ENCODE peak calls at places on chromosomes 12 and 14, in seven cellular contexts. K is transverse colon, P is spleen, V is stomach, D is HCT116, R is sigmoid colon, A is HepG2. C is an unnamed sample.

GRCh38 chr12:118979763-118980406 is 1.5 kb upstream of the SRRM4 start:
- DNase-seq in K (peak; percentile 24), P (no peak), V (peak; percentile 46), D (peak; percentile 42), R (no peak), A (peak; percentile 56), C (peak; percentile 16)

GRCh38 chr12:93569656-93570551 is 2.6 kb upstream of the SOCS2 start:
- DNase-seq in K (peak; percentile 90), P (peak; percentile 92), V (peak; percentile 85), D (peak; percentile 72), R (peak; percentile 95), A (peak; percentile 80), C (peak; percentile 83)

GRCh38 chr14:105019861-105020814 is 745 bp downstream of the CDCA4 start:
- DNase-seq in K (peak; percentile 60), P (peak; percentile 93), V (peak; percentile 39), D (no peak), R (no peak), A (no peak), C (no peak)

GRCh38 chr12:120292661-120293531 is at the start of gene RNU4-1:
- DNase-seq in K (peak; percentile 82), P (peak; percentile 77), V (peak; percentile 78), D (peak; percentile 99), R (peak; percentile 88), A (peak; percentile 93), C (peak; percentile 68)

GRCh38 chr14:67934087-67934486 is 114.5 kb downstream of the RAD51B start:
- DNase-seq in K (peak; percentile 18), P (no peak), V (no peak), D (peak; percentile 71), R (no peak), A (peak; percentile 62), C (peak; percentile 59)

GRCh38 chr12:97359291-97359690 is 103.3 kb upstream of the RMST start:
- DNase-seq in K (no peak), P (no peak), V (no peak), D (no peak), R (no peak), A (no peak), C (no peak)

GRCh38 chr12:4379410-4379809 is at the start of gene FGF23:
- DNase-seq in K (no peak), P (no peak), V (no peak), D (no peak), R (no peak), A (peak; percentile 6), C (no peak)

GRCh38 chr12:7899755-7900154 is 27.0 kb upstream of the SLC2A14 start:
- DNase-seq in K (no peak), P (no peak), V (no peak), D (no peak), R (no peak), A (no peak), C (no peak)

GRCh38 chr14:47278233-47278842 is 397.1 kb downstream of the MDGA2 start:
- DNase-seq in K (peak; percentile 41), P (no peak), V (peak; percentile 43), D (peak; percentile 3), R (no peak), A (peak; percentile 11), C (no peak)

GRCh38 chr12:47942327-47943230 is 20.8 kb upstream of the TMEM106C start:
- DNase-seq in K (no peak), P (peak; percentile 80), V (peak; percentile 55), D (no peak), R (peak; percentile 58), A (peak; percentile 6), C (no peak)

GRCh38 chr12:49615725-49616124 is 7.6 kb upstream of the PRPF40B start:
- DNase-seq in K (no peak), P (no peak), V (no peak), D (no peak), R (no peak), A (no peak), C (no peak)

GRCh38 chr12:11630046-11630706 is 19.3 kb upstream of the ETV6 start:
- DNase-seq in K (no peak), P (no peak), V (peak; percentile 46), D (no peak), R (no peak), A (no peak), C (no peak)

GRCh38 chr12:68641138-68641537 is 30.4 kb downstream of the RAP1B start:
- DNase-seq in K (peak; percentile 34), P (no peak), V (no peak), D (no peak), R (no peak), A (no peak), C (no peak)

GRCh38 chr12:65638324-65638723 is 186.0 kb upstream of the HMGA2 start:
- DNase-seq in K (no peak), P (no peak), V (no peak), D (no peak), R (no peak), A (no peak), C (no peak)

GRCh38 chr14:20454359-20454644 is 310 bp downstream of the OSGEP start:
- DNase-seq in K (peak; percentile 89), P (no peak), V (peak; percentile 88), D (peak; percentile 89), R (no peak), A (no peak), C (peak; percentile 79)

GRCh38 chr12:4169522-4169921 is 104.0 kb upstream of the CCND2 start:
- DNase-seq in K (no peak), P (no peak), V (no peak), D (no peak), R (no peak), A (no peak), C (no peak)

GRCh38 chr14:68634346-68634745 is 158.5 kb downstream of the ZFP36L1 start:
- DNase-seq in K (no peak), P (no peak), V (no peak), D (no peak), R (no peak), A (no peak), C (no peak)

GRCh38 chr12:117047810-117048584 is 51.2 kb downstream of the TESC start:
- DNase-seq in K (no peak), P (no peak), V (no peak), D (no peak), R (no peak), A (peak; percentile 92), C (no peak)

GRCh38 chr12:65637774-65638173 is 186.5 kb upstream of the HMGA2 start:
- DNase-seq in K (no peak), P (no peak), V (no peak), D (no peak), R (no peak), A (no peak), C (no peak)

GRCh38 chr12:111596985-111597730 is 2.0 kb downstream of the ATXN2 start:
- DNase-seq in K (peak; percentile 68), P (peak; percentile 78), V (peak; percentile 65), D (peak; percentile 59), R (peak; percentile 68), A (peak; percentile 70), C (peak; percentile 53)

GRCh38 chr12:5088586-5089264 is 45.0 kb downstream of the KCNA5 start:
- DNase-seq in K (no peak), P (no peak), V (no peak), D (no peak), R (no peak), A (no peak), C (no peak)

GRCh38 chr14:45134051-45134958 is at the start of gene FKBP3:
- DNase-seq in K (peak; percentile 97), P (peak; percentile 98), V (peak; percentile 97), D (peak; percentile 99), R (peak; percentile 99), A (peak; percentile 99), C (peak; percentile 99)
- H3K4me1 ChIP-seq in K (peaks cover 26% of the 10 kb centered on the region), P (peaks cover 24% of the 10 kb centered on the region), V (peaks cover 42% of the 10 kb centered on the region), D (peaks cover 21% of the 10 kb centered on the region), R (peaks cover 12% of the 10 kb centered on the region), A (peaks cover 45% of the 10 kb centered on the region), C (no peaks in the 10 kb centered on the region)

GRCh38 chr12:132687211-132688164 is at the start of the genes POLE and PXMP2:
- DNase-seq in K (peak; percentile 97), P (peak; percentile 98), V (peak; percentile 98), D (peak; percentile 87), R (peak; percentile 98), A (peak; percentile 88), C (peak; percentile 94)
- TF ChIP-seq POLR2A in K (peak; percentile 33), P (peak; percentile 5), V (no peak), D (peak; percentile 67), R (no peak), A (peak; percentile 70), C (peak; percentile 55)

GRCh38 chr14:87686736-87687135 is 306.2 kb downstream of the GALC start:
- DNase-seq in K (no peak), P (no peak), V (no peak), D (no peak), R (no peak), A (no peak), C (no peak)

GRCh38 chr14:87690076-87690661 is 302.8 kb downstream of the GALC start:
- DNase-seq in K (no peak), P (no peak), V (no peak), D (no peak), R (no peak), A (no peak), C (no peak)

GRCh38 chr14:87691482-87691881 is 301.5 kb downstream of the GALC start:
- DNase-seq in K (no peak), P (no peak), V (no peak), D (no peak), R (no peak), A (no peak), C (no peak)

DNA sequence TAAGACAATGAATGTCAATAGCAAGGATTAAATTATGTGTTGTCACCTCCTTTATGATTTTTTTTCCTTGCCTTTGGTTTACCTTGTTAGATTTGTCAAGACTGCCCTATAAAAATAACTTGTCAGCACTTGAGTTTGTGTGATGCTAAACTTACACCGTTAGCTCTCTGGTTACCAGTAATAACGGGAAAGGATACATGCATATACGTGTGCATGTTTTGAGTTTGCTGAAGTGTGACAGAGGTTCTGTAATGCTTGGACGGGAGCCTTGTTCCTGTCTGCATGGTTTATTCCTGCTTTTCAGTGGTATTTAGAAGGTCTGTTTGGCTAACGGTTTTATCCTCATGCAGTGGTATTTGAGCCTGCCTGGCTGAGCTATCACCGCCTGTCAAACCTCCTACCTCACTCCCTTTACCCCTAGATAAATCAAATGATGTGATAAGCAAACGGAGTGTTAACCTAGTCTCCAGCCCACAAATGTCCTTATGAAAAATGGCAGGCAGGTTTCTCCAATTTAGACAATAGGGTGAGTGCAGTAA is 305.6 kb downstream of the GALC start:
- DNase-seq in K (no peak), P (no peak), V (no peak), D (no peak), R (no peak), A (no peak), C (no peak)
- TF ChIP-seq POLR2AphosphoS5 in K (no peak), P (no peak), V (no peak), D (no peak), R (peak; percentile 63), A (no peak), C (no peak)

DNA sequence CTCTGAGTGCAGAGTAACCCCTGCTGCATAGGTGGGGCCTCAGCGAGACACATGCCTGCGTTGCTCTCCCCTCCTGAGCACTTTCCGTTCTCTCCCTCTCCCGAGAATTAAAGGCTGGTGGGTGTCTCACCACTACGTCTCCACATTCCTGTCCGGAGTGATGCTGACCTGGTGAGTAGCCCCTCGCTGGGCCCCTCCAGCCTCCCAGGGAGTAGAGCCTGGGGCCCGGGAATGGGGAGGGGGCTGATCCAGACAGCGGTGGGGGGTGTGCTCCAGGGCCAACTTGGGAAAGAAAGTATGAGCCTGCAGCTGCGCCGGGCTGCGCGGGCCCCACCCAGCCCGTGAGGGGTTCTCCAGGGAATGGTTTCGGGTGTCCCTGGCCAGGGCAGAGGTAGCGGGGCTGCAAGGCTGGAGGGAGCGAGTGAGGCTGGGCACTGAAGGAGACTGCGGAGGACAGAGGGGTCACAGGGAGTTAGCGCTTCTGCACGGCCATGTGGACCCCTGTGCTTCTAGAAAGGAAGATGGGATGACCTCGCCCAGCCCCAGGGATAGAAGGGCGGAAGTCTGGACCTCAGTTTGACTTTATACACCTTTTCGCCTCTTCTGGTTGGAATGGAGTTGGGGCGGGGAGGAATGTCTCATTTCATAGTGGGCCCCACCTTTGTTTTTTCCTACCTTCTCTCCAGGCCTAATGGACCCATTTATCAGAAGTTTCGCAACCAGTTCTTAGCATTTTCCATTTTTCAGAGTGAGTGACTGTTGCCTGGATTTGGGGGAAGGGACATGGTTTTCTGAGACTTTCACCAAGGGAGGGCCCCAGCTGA is 22.5 kb downstream of the RHOF start:
- DNase-seq in K (no peak), P (no peak), V (no peak), D (no peak), R (no peak), A (no peak), C (no peak)
- H3K4me1 ChIP-seq in K (peaks cover 19% of the 10 kb centered on the region), P (no peaks in the 10 kb centered on the region), V (peaks cover 44% of the 10 kb centered on the region), D (peaks cover 44% of the 10 kb centered on the region), R (peaks cover 30% of the 10 kb centered on the region), A (peaks cover 35% of the 10 kb centered on the region), C (no peaks in the 10 kb centered on the region)